ENCODE peak calls at places on chromosomes 3 and 15, in six cellular contexts. T is neural progenitor cell, S is IMR-90, R is Karpas-422, K is GM23248, U is GM12878. C is an unnamed sample. For H3K4me1, the result is how much of the 10 kb centered on the place peaks cover.

GRCh38 chr15:90557651-90558084 is 27.9 kb downstream of the CRTC3 start:
- DNase-seq in T (no peak), S (peak), R (no peak), K (peak), U (no peak), C (peak)

GRCh38 chr3:36729204-36730056 is 34.9 kb downstream of the DCLK3 start:
- DNase-seq in T (peak), S (peak), R (peak), K (peak), U (no peak), C (peak)

GRCh38 chr3:52278510-52279069 is at the start of gene WDR82:
- DNase-seq in T (peak), S (peak), R (peak), K (peak), U (peak), C (peak)

GRCh38 chr15:94110476-94111130 is 120.8 kb upstream of the MCTP2 start:
- DNase-seq in T (no peak), S (no peak), R (no peak), K (no peak), U (no peak), C (no peak)

GRCh38 chr3:161454615-161455014 is 42.0 kb upstream of the OTOL1 start:
- DNase-seq in T (peak), S (no peak), R (no peak), K (no peak), U (no peak), C (no peak)

GRCh38 chr15:90259524-90259923 is 5.9 kb upstream of the NGRN start:
- DNase-seq in T (no peak), S (peak), R (no peak), K (no peak), U (peak), C (peak)

GRCh38 chr3:152444029-152444641 is 175.4 kb downstream of the MBNL1 start:
- DNase-seq in T (peak), S (peak), R (peak), K (peak), U (peak), C (peak)

GRCh38 chr3:134237454-134238145 is 13.1 kb downstream of the RYK start:
- DNase-seq in T (no peak), S (no peak), R (no peak), K (peak), U (no peak), C (no peak)

GRCh38 chr3:186361612-186362408 is at the start of gene DGKG:
- DNase-seq in T (peak), S (no peak), R (no peak), K (peak), U (no peak), C (peak)

GRCh38 chr3:52820741-52821140 is 9.7 kb downstream of the ITIH4 start:
- DNase-seq in T (peak), S (peak), R (peak), K (peak), U (no peak), C (peak)

GRCh38 chr3:190855151-190855550 is 7.3 kb downstream of the GMNC start:
- DNase-seq in T (peak), S (no peak), R (no peak), K (no peak), U (no peak), C (no peak)

GRCh38 chr3:110767838-110768237 is 303.8 kb upstream of the NECTIN3 start:
- DNase-seq in T (no peak), S (no peak), R (no peak), K (no peak), U (no peak), C (no peak)

GRCh38 chr3:31775383-31775782 is 205.7 kb downstream of the OSBPL10 start:
- DNase-seq in T (no peak), S (no peak), R (no peak), K (peak), U (no peak), C (no peak)

GRCh38 chr3:40172560-40172959 is 136.9 kb upstream of the EIF1B start:
- DNase-seq in T (no peak), S (no peak), R (no peak), K (no peak), U (no peak), C (no peak)

GRCh38 chr15:88729581-88729980 is 73.7 kb upstream of the ACAN start:
- DNase-seq in T (no peak), S (no peak), R (no peak), K (no peak), U (no peak), C (no peak)

GRCh38 chr3:191566469-191566868 is 105.5 kb downstream of the PYDC2 start:
- DNase-seq in T (no peak), S (no peak), R (no peak), K (no peak), U (no peak), C (peak)

GRCh38 chr3:39279745-39280517 is at the start of gene CX3CR1:
- DNase-seq in T (no peak), S (no peak), R (no peak), K (no peak), U (no peak), C (no peak)

GRCh38 chr3:168620854-168621253 is 525.1 kb upstream of the GOLIM4 start:
- DNase-seq in T (peak), S (no peak), R (peak), K (peak), U (no peak), C (peak)

DNA sequence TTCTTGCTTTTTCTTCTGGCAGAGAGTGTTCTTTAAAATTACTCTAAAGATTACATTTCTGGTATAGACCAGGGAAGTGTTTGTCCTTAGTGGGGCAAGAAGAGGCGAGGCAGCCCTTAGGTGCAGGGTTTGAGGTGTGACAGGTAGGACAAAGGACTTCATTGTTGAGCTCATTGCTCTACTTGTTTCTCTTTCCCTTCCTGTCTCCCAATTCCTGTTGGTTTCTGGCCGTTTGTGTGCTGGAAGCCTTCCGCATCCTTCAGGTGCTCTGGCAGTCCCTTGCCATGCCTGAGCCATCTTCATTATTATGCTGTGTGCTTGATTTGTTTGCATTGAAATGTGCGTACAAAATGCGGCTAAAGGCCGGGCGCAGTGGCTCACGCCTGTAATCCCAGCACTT is 85.1 kb downstream of the CCK start:
- DNase-seq in T (no peak), S (no peak), R (no peak), K (no peak), U (no peak), C (no peak)
- H3K4me1 ChIP-seq in T (under half), S (under half), R (under half), K (under half), U (under half), C (half or more)

DNA sequence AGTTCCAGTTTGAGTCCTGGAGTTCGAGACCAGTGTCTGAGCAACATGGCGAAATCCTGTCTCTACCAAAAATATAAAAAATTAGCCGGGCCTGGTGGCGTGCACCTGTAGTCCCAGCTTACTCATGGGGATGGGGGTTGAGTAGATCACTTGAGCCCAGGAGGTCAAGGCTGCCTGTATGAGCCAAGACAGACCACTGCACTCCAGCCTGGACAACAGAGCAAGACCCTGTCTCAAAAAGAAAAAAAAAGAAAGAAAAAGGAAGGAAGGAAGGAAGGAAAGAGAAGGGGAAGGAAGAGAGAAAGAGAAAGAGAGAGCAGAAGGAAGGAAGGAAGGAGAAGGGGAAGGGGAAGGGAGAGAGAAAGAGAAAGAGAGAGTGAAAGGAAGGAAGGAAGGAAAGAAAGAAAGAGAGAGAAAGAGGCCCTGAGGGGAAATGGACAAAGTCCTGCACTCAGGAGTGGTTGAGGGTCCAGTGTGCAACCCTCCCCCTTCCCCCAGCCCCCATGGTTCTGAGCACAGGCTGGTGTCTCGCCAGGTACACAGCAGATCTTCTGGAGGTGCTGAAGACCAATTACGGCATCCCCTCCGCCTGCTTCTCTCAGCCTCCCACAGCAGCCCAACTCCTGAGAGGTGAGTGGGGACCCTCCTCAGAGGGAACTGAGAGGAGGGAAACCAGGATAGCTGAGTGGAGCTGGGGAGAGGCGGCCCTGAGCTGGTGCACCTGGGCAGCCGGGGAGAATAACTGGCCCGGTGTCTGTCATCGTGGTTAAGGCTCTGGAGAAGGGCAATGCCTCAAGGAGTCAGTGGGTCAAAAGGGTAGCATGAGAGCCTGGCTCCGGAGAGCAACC is 1.2 kb downstream of the SLC51A start:
- DNase-seq in T (no peak), S (no peak), R (no peak), K (no peak), U (no peak), C (no peak)
- H3K9ac ChIP-seq in T (no peak), S (no peak), R (no peak), K (no peak), U (no peak), C (no peak)

DNA sequence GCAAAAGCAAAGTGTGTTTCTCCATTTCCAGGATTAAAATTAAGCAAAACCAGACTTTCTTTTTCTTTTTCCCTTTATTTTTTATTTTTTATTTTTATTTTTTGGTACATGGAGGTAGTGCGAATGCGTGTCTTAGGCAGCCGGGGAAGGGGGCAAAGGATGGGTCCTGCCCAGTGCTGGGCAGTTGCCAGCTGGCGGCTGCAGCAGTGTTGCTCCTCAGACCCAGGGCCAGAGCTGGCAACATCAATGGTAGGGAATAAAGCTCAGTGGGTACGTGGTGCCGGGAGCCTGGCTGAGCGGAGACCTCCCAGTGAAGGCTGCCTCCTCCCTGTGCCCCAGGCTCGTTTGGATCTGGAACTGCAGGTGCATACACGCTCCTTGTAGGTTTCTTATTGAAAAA is 46.3 kb downstream of the POLR2M start:
- DNase-seq in T (no peak), S (no peak), R (no peak), K (no peak), U (no peak), C (no peak)
- H3K4me3 ChIP-seq in T (no peak), S (no peak), R (no peak), K (no peak), U (no peak), C (no peak)

DNA sequence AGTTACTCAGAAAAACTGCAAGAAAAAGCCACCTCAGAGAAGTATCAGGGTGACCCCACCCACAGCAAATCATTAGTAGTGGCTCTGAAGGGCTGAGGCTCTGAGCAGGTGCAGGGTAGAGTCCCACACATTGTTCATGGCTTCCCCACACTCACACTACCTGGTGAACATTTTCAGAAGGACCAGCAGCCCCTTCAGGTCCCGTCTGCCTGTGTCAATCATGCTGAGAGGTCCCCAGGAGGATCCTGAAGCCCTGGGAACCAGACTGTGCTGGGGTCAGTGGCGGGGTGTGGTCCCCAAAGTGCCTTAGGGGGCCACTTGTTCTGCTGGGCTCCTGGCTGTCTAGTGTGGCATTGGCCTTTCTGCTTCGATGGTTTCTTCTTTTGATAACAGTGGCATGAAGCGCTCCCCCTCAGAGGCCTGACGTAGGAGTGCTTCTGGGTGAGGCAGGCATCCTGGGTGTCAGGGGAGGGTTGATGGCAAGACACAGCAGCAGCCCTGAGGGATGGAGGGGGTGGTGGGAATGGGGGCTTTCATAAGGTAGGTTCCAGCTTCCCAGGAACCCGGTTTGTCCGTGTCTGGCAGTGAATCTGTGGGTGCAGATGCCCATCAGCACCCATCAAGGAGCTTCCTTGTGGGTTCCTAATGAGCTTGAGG is 19.0 kb upstream of the FANCD2 start:
- DNase-seq in T (no peak), S (no peak), R (no peak), K (no peak), U (no peak), C (no peak)
- H3K4me1 ChIP-seq in T (under half), S (under half), R (under half), K (under half), U (under half), C (under half)

GRCh38 chr15:31367021-31367729 is 40.5 kb downstream of the KLF13 start:
- DNase-seq in T (no peak), S (no peak), R (no peak), K (no peak), U (no peak), C (no peak)
- H3K9ac ChIP-seq in T (no peak), S (no peak), R (no peak), K (no peak), U (peak), C (peak)

GRCh38 chr3:171775943-171776342 is 34.3 kb downstream of the PLD1 start:
- DNase-seq in T (no peak), S (no peak), R (no peak), K (no peak), U (no peak), C (no peak)
- H3K4me3 ChIP-seq in T (no peak), S (no peak), R (no peak), K (no peak), U (no peak), C (no peak)

GRCh38 chr3:174285242-174285641 is 573.9 kb upstream of the NAALADL2 start:
- DNase-seq in T (no peak), S (no peak), R (no peak), K (no peak), U (no peak), C (no peak)
- H3K4me1 ChIP-seq in T (under half), S (under half), R (under half), K (under half), U (under half), C (under half)

DNA sequence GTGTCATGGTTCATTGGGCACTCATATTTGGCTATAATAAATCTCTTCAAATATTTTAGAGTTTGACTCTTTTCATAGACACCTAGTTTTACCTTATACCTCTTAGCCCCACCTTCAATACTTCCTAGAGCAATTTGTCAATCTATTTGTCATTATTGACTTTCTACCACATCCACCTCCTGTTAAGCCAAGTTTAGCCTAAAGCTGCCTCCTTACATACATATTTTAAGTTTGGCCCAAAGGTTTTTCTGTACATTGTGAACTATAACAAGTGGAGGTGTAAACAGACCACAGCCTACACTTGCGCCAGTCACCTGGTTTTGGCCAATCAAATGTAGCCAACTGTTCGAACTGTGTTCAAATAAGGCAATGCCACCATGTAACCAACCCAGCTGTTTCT is 18.1 kb upstream of the ABHD17C start:
- DNase-seq in T (no peak), S (no peak), R (no peak), K (no peak), U (no peak), C (no peak)
- H3K9ac ChIP-seq in T (no peak), S (no peak), R (no peak), K (no peak), U (no peak), C (no peak)

DNA sequence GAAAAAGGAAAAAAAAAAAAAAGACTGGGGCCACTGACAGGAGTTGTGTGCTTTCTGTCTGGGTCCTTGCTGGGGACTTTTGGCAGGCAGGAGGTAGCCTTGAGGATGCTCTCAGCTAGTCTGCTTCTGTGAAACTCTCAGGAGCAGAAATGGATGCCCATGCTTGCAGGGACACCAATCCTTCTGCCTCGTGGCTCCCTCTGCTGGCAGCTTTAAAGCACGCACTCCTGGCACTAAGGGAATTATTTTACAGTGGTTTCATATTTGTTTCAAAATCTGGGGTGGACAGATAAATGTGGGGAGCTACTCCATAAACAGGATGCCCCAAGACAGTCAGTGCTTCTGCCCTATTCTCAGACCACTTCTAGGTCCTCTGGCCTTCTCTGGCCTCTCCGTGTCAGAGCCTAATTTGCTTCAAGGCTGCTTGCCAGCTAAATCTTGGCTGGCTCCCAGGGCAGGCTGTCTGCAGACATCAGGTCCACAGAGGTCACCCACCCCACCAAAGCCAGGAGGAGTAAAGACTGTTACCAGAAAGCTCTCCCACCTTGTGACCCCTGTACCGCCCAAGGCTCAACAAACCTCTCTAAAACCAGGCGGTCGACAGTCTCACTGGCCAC is 17.1 kb downstream of the TRAIP start:
- DNase-seq in T (peak), S (peak), R (peak), K (peak), U (peak), C (peak)
- H3K4me3 ChIP-seq in T (no peak), S (no peak), R (no peak), K (no peak), U (no peak), C (no peak)

C was measured in adipocyte.